ENCODE peak calls at places on chromosomes 16 and 17, in seven cellular contexts. One of them, this sample, is unnamed.

GRCh38 chr17:62716834-62717588 is 89.5 kb downstream of the MRC2 start:
- DNase-seq in transverse colon: no peak
- DNase-seq in GM12892: no peak
- DNase-seq in Panc1: no peak
- DNase-seq in H1: no peak
- DNase-seq in GM12878: no peak
- DNase-seq in HL-60: no peak
- DNase-seq in this sample: no peak

GRCh38 chr17:48445248-48445620 is 15.2 kb upstream of the SKAP1 start:
- DNase-seq in transverse colon: no peak
- DNase-seq in GM12892: no peak
- DNase-seq in Panc1: no peak
- DNase-seq in H1: no peak
- DNase-seq in GM12878: no peak
- DNase-seq in HL-60: no peak
- DNase-seq in this sample: no peak

GRCh38 chr17:43146649-43147048 is 21.5 kb upstream of the BRCA1 start:
- DNase-seq in transverse colon: no peak
- DNase-seq in GM12892: no peak
- DNase-seq in Panc1: no peak
- DNase-seq in H1: no peak
- DNase-seq in GM12878: no peak
- DNase-seq in HL-60: no peak
- DNase-seq in this sample: no peak

GRCh38 chr17:56835259-56835575 is 1.3 kb downstream of the DGKE start:
- DNase-seq in transverse colon: no peak
- DNase-seq in GM12892: no peak
- DNase-seq in Panc1: no peak
- DNase-seq in H1: no peak
- DNase-seq in GM12878: no peak
- DNase-seq in HL-60: peak; percentile 30
- DNase-seq in this sample: no peak

GRCh38 chr16:88686062-88686438 is 257 bp downstream of the SNAI3 start:
- DNase-seq in transverse colon: peak; percentile 64
- DNase-seq in GM12892: no peak
- DNase-seq in Panc1: no peak
- DNase-seq in H1: no peak
- DNase-seq in GM12878: no peak
- DNase-seq in HL-60: no peak
- DNase-seq in this sample: peak; percentile 59

GRCh38 chr17:43723697-43724359 is 34.8 kb downstream of the SOST start:
- DNase-seq in transverse colon: no peak
- DNase-seq in GM12892: no peak
- DNase-seq in Panc1: no peak
- DNase-seq in H1: no peak
- DNase-seq in GM12878: no peak
- DNase-seq in HL-60: no peak
- DNase-seq in this sample: no peak

GRCh38 chr17:33290156-33290697 is 2.9 kb downstream of the ASIC2 start:
- DNase-seq in transverse colon: no peak
- DNase-seq in GM12892: no peak
- DNase-seq in Panc1: no peak
- DNase-seq in H1: no peak
- DNase-seq in GM12878: no peak
- DNase-seq in HL-60: no peak
- DNase-seq in this sample: no peak

GRCh38 chr16:69123894-69124293 is 8.5 kb downstream of the CHTF8 start:
- DNase-seq in transverse colon: peak; percentile 60
- DNase-seq in GM12892: no peak
- DNase-seq in Panc1: no peak
- DNase-seq in H1: no peak
- DNase-seq in GM12878: no peak
- DNase-seq in HL-60: peak; percentile 57
- DNase-seq in this sample: peak; percentile 57

GRCh38 chr17:64741924-64742670 is 80.0 kb upstream of the SMURF2 start:
- DNase-seq in transverse colon: peak; percentile 16
- DNase-seq in GM12892: no peak
- DNase-seq in Panc1: no peak
- DNase-seq in H1: no peak
- DNase-seq in GM12878: no peak
- DNase-seq in HL-60: no peak
- DNase-seq in this sample: no peak

GRCh38 chr16:676565-677297 is 1.3 kb downstream of the RHBDL1 start:
- DNase-seq in transverse colon: peak; percentile 93
- DNase-seq in GM12892: no peak
- DNase-seq in Panc1: no peak
- DNase-seq in H1: no peak
- DNase-seq in GM12878: no peak
- DNase-seq in HL-60: no peak
- DNase-seq in this sample: peak; percentile 83

GRCh38 chr17:11618861-11619566 is 20.7 kb downstream of the DNAH9 start:
- DNase-seq in transverse colon: peak; percentile 86
- DNase-seq in GM12892: no peak
- DNase-seq in Panc1: no peak
- DNase-seq in H1: no peak
- DNase-seq in GM12878: no peak
- DNase-seq in HL-60: no peak
- DNase-seq in this sample: peak; percentile 87

GRCh38 chr16:86994651-86995171 is 322.5 kb downstream of the C16orf95 start:
- DNase-seq in transverse colon: no peak
- DNase-seq in GM12892: no peak
- DNase-seq in Panc1: no peak
- DNase-seq in H1: no peak
- DNase-seq in GM12878: no peak
- DNase-seq in HL-60: no peak
- DNase-seq in this sample: no peak

GRCh38 chr17:49616086-49616485 is 40.4 kb downstream of the NXPH3 start:
- DNase-seq in transverse colon: no peak
- DNase-seq in GM12892: no peak
- DNase-seq in Panc1: no peak
- DNase-seq in H1: no peak
- DNase-seq in GM12878: no peak
- DNase-seq in HL-60: no peak
- DNase-seq in this sample: no peak

GRCh38 chr16:89114159-89114981 is 20.7 kb downstream of the ACSF3 start:
- DNase-seq in transverse colon: peak; percentile 6
- DNase-seq in GM12892: no peak
- DNase-seq in Panc1: no peak
- DNase-seq in H1: no peak
- DNase-seq in GM12878: no peak
- DNase-seq in HL-60: no peak
- DNase-seq in this sample: no peak

GRCh38 chr16:86414991-86415740 is 95.2 kb upstream of the FOXF1 start:
- DNase-seq in transverse colon: no peak
- DNase-seq in GM12892: no peak
- DNase-seq in Panc1: no peak
- DNase-seq in H1: no peak
- DNase-seq in GM12878: no peak
- DNase-seq in HL-60: no peak
- DNase-seq in this sample: no peak

GRCh38 chr17:81483862-81484194 is 28.8 kb downstream of the ACTG1 start:
- DNase-seq in transverse colon: no peak
- DNase-seq in GM12892: no peak
- DNase-seq in Panc1: no peak
- DNase-seq in H1: no peak
- DNase-seq in GM12878: no peak
- DNase-seq in HL-60: no peak
- DNase-seq in this sample: no peak

DNA sequence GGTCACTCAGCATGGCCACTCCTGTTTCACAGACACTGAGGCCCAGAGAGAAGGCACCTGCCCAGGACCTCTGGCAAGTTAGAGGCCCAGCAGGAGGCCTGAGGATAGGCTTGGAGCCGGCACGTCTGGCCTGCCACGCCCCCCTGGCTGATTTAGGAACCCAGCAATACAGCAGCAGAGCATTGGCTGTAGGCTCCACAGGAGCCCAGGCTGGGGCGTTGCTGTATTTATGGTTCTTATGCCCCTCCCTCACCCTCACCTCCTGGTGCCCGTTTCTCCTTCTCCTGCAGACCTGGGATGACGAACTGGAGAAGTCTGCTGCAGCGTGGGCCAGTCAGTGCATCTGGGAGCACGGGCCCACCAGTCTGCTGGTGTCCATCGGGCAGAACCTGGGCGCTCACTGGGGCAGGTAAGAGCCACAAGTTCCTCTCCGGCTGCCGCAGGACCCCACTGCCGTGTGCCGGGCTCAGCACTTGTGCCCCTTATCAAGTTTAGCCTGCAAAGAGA is 25.8 kb downstream of the CRISPLD2 start:
- DNase-seq in transverse colon: peak; percentile 45
- DNase-seq in GM12892: no peak
- DNase-seq in Panc1: no peak
- DNase-seq in H1: no peak
- DNase-seq in GM12878: no peak
- DNase-seq in HL-60: no peak
- DNase-seq in this sample: no peak
- TF ChIP-seq POLR2AphosphoS5 in transverse colon: peak; percentile 3
- TF ChIP-seq POLR2AphosphoS5 in GM12892: no peak
- TF ChIP-seq POLR2AphosphoS5 in Panc1: no peak
- TF ChIP-seq POLR2AphosphoS5 in H1: no peak
- TF ChIP-seq POLR2AphosphoS5 in GM12878: no peak
- TF ChIP-seq POLR2AphosphoS5 in HL-60: no peak
- TF ChIP-seq POLR2AphosphoS5 in this sample: no peak

DNA sequence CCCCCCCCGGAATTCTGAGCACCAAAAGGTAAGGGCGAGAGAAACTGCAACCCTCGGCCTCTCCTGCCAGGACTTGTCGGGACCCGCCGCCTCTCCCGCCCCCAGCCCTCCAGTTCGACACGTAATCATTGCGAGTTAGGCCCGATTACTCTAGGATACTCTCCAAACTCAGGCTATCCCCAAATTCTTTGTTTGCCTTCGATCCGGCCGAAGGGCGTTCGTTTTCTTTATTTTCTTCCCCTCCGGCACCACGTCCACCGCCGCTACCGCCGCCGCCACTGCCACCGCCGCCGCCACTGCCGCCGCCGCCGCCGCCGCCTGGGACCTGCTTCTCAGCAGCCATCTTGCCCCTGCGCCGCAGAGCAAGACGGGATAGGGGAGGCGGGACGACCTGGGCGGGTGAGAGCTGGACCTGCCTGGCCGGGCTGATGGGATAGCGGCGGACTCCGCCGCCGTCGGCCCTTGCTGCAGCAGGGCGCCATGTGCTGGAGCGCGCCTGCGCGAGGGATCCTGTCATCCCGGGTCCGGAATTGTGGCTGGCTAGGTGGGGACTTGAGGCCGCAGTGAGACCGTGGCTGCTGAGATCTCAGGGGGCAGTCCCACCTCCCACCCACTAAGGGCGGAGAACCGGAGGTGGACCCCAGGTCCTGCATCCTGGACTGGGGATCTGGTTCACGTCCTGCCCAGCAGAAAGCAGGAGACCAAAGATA is at the start of gene SRP68:
- DNase-seq in transverse colon: peak; percentile 93
- DNase-seq in GM12892: peak; percentile 87
- DNase-seq in Panc1: no peak
- DNase-seq in H1: peak; percentile 82
- DNase-seq in GM12878: peak; percentile 59
- DNase-seq in HL-60: peak; percentile 93
- DNase-seq in this sample: peak; percentile 93
- TF ChIP-seq POLR2AphosphoS5 in transverse colon: peak; percentile 86
- TF ChIP-seq POLR2AphosphoS5 in GM12892: peak; percentile 45
- TF ChIP-seq POLR2AphosphoS5 in Panc1: peak; percentile 90
- TF ChIP-seq POLR2AphosphoS5 in H1: peak; percentile 52
- TF ChIP-seq POLR2AphosphoS5 in GM12878: peak; percentile 75
- TF ChIP-seq POLR2AphosphoS5 in HL-60: peak; percentile 93
- TF ChIP-seq POLR2AphosphoS5 in this sample: peak; percentile 75

DNA sequence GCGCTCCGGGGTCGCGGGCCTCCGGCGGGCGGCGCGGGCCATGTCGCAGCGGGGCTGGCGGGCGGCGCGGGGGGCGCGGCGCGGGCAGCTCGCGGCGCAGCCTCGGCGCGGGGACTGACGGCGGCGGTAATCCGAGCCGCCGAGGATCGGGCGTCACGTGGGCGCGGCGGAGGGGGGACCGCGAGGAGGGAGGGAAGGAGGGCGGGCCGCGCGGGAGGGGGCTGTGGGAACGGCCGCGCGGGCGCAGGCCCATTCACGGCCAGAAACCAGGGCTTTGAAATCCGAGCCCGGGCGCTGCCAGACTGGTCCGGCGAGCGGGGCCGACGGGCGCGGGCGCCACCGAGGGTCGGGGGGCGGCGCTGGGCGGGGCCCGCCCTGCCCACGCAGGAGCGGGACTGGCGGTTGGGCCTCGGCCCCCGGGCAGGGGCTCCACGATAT is at the start of gene MTSS2:
- DNase-seq in transverse colon: peak; percentile 77
- DNase-seq in GM12892: no peak
- DNase-seq in Panc1: no peak
- DNase-seq in H1: no peak
- DNase-seq in GM12878: no peak
- DNase-seq in HL-60: peak; percentile 67
- DNase-seq in this sample: peak; percentile 83
- TF ChIP-seq POLR2AphosphoS5 in transverse colon: peak; percentile 69
- TF ChIP-seq POLR2AphosphoS5 in GM12892: no peak
- TF ChIP-seq POLR2AphosphoS5 in Panc1: no peak
- TF ChIP-seq POLR2AphosphoS5 in H1: no peak
- TF ChIP-seq POLR2AphosphoS5 in GM12878: no peak
- TF ChIP-seq POLR2AphosphoS5 in HL-60: no peak
- TF ChIP-seq POLR2AphosphoS5 in this sample: peak; percentile 16

GRCh38 chr16:23699100-23699499 is 13.9 kb downstream of the ERN2 start:
- DNase-seq in transverse colon: peak; percentile 86
- DNase-seq in GM12892: no peak
- DNase-seq in Panc1: no peak
- DNase-seq in H1: no peak
- DNase-seq in GM12878: no peak
- DNase-seq in HL-60: peak; percentile 87
- DNase-seq in this sample: peak; percentile 82
- TF ChIP-seq POLR2AphosphoS5 in transverse colon: peak; percentile 86
- TF ChIP-seq POLR2AphosphoS5 in GM12892: no peak
- TF ChIP-seq POLR2AphosphoS5 in Panc1: no peak
- TF ChIP-seq POLR2AphosphoS5 in H1: no peak
- TF ChIP-seq POLR2AphosphoS5 in GM12878: no peak
- TF ChIP-seq POLR2AphosphoS5 in HL-60: peak; percentile 79
- TF ChIP-seq POLR2AphosphoS5 in this sample: peak; percentile 79

GRCh38 chr16:82295306-82296201 is 125.5 kb upstream of the MPHOSPH6 start:
- DNase-seq in transverse colon: no peak
- DNase-seq in GM12892: no peak
- DNase-seq in Panc1: no peak
- DNase-seq in H1: no peak
- DNase-seq in GM12878: no peak
- DNase-seq in HL-60: no peak
- DNase-seq in this sample: no peak
- TF ChIP-seq POLR2AphosphoS5 in transverse colon: no peak
- TF ChIP-seq POLR2AphosphoS5 in GM12892: no peak
- TF ChIP-seq POLR2AphosphoS5 in Panc1: no peak
- TF ChIP-seq POLR2AphosphoS5 in H1: no peak
- TF ChIP-seq POLR2AphosphoS5 in GM12878: no peak
- TF ChIP-seq POLR2AphosphoS5 in HL-60: no peak
- TF ChIP-seq POLR2AphosphoS5 in this sample: no peak

DNA sequence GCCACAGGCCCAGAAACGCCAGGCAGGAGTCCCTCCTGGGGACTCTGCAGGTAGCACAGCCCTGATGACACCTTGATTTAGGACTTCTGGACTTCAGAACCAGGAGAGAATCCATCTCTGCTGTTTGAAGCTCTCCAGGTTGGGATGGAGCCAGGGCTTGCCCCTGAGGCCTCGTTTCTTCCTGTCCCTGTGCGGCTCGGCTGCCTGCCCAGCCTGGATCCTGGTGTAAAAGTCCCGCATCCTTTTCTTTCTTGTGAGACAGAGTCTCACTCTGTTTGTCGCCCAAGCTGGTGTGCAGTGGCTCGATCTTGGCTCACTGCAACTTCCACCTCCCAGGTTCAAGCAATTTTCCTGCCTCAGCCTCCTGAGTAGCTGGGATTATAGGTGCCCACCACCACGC is 17.9 kb upstream of the CBX4 start:
- DNase-seq in transverse colon: no peak
- DNase-seq in GM12892: no peak
- DNase-seq in Panc1: no peak
- DNase-seq in H1: no peak
- DNase-seq in GM12878: no peak
- DNase-seq in HL-60: no peak
- DNase-seq in this sample: no peak
- TF ChIP-seq POLR2AphosphoS5 in transverse colon: no peak
- TF ChIP-seq POLR2AphosphoS5 in GM12892: no peak
- TF ChIP-seq POLR2AphosphoS5 in Panc1: no peak
- TF ChIP-seq POLR2AphosphoS5 in H1: no peak
- TF ChIP-seq POLR2AphosphoS5 in GM12878: no peak
- TF ChIP-seq POLR2AphosphoS5 in HL-60: no peak
- TF ChIP-seq POLR2AphosphoS5 in this sample: no peak